ENCODE peak calls at places on chromosome 22, in eight cellular contexts. B is activated T-cell treated with anti-CD3 and anti-CD28 coated beads for 4 hours, S is NCI-H748 treated with DMSO at 0.1 percent for 48 hours, C is EH, A is hippocampal formation, T is D721Med, V is GM20000, J is hepatocyte. U is an unnamed sample.

GRCh38 chr22:25062378-25063095 is 110.0 kb downstream of the KIAA1671 start:
- DNase-seq in B (peak; percentile 42), S (no peak), C (no peak), A (no peak), T (no peak), V (no peak), J (no peak), U (no peak)

GRCh38 chr22:26656896-26657851 is at the start of gene MIAT:
- DNase-seq in B (no peak), S (peak; percentile 29), C (no peak), A (peak; percentile 48), T (peak; percentile 29), V (peak; percentile 83), J (peak; percentile 33), U (peak; percentile 80)

GRCh38 chr22:49662681-49663080 is 165.0 kb downstream of the BRD1 start:
- DNase-seq in B (no peak), S (no peak), C (no peak), A (no peak), T (no peak), V (no peak), J (no peak), U (no peak)

GRCh38 chr22:19656541-19657251 is 57.6 kb upstream of the SEPTIN5 start:
- DNase-seq in B (no peak), S (no peak), C (no peak), A (no peak), T (no peak), V (no peak), J (no peak), U (no peak)

GRCh38 chr22:38870791-38871359 is 1.1 kb downstream of the CBX6 start:
- DNase-seq in B (no peak), S (no peak), C (no peak), A (no peak), T (no peak), V (no peak), J (no peak), U (no peak)

GRCh38 chr22:36891646-36892045 is 21.8 kb upstream of the CSF2RB start:
- DNase-seq in B (no peak), S (no peak), C (no peak), A (no peak), T (no peak), V (no peak), J (no peak), U (no peak)

GRCh38 chr22:32714458-32715250 is 86.9 kb upstream of the TIMP3 start:
- DNase-seq in B (no peak), S (no peak), C (no peak), A (no peak), T (no peak), V (no peak), J (no peak), U (no peak)

GRCh38 chr22:25050566-25050965 is 98.0 kb downstream of the KIAA1671 start:
- DNase-seq in B (no peak), S (no peak), C (no peak), A (no peak), T (no peak), V (no peak), J (no peak), U (no peak)

GRCh38 chr22:49291169-49291568 is 536.5 kb downstream of the BRD1 start:
- DNase-seq in B (no peak), S (no peak), C (no peak), A (no peak), T (no peak), V (no peak), J (no peak), U (no peak)

GRCh38 chr22:38760477-38761201 is 4.8 kb upstream of the SUN2 start:
- DNase-seq in B (no peak), S (no peak), C (peak; percentile 37), A (peak; percentile 18), T (no peak), V (no peak), J (no peak), U (no peak)

GRCh38 chr22:46063861-46064235 is 86.5 kb upstream of the PPARA start:
- DNase-seq in B (no peak), S (no peak), C (no peak), A (no peak), T (no peak), V (no peak), J (no peak), U (no peak)

GRCh38 chr22:46942816-46943783 is 180.7 kb downstream of the TBC1D22A start:
- DNase-seq in B (no peak), S (no peak), C (peak; percentile 57), A (no peak), T (no peak), V (no peak), J (no peak), U (no peak)

GRCh38 chr22:37533995-37534394 is 14.8 kb upstream of the CARD10 start:
- DNase-seq in B (no peak), S (no peak), C (peak; percentile 81), A (peak; percentile 13), T (no peak), V (no peak), J (no peak), U (no peak)

U was measured in GM10248.